ENCODE peak calls at places on chromosomes 5 and 9, in six cellular contexts. D is breast epithelium, A is PC-3, G is sigmoid colon, Q is PC-9, M is pancreas. B is an unnamed sample.

GRCh38 chr5:159017787-159018186 is 81.9 kb downstream of the EBF1 start:
- DNase-seq in M (peak; percentile 20), D (no peak), A (peak; percentile 60), Q (no peak), G (peak; percentile 79), B (no peak)

GRCh38 chr5:108765647-108766046 is 17.9 kb downstream of the FER start:
- DNase-seq in M (no peak), D (no peak), Q (no peak), A (peak; percentile 10), G (no peak), B (no peak)

GRCh38 chr5:94422819-94423218 is 195.6 kb downstream of the KIAA0825 start:
- DNase-seq in Q (peak; percentile 16), G (no peak), D (no peak), A (peak; percentile 64), M (no peak), B (no peak)

GRCh38 chr5:176985516-176985915 is 21.1 kb downstream of the UIMC1 start:
- DNase-seq in Q (no peak), D (no peak), G (no peak), A (no peak), M (no peak), B (no peak)

GRCh38 chr5:59660737-59661136 is 232.8 kb downstream of the PDE4D start:
- DNase-seq in A (peak; percentile 53), M (no peak), D (no peak), Q (no peak), G (no peak), B (no peak)

GRCh38 chr9:91483189-91483691 is 59.6 kb upstream of the NFIL3 start:
- DNase-seq in A (no peak), M (no peak), Q (no peak), D (no peak), G (no peak), B (no peak)

GRCh38 chr9:69564557-69564956 is 107.6 kb downstream of the APBA1 start:
- DNase-seq in Q (no peak), M (no peak), A (no peak), D (no peak), G (no peak), B (no peak)

GRCh38 chr5:157827429-157827828 is 31.5 kb downstream of the CLINT1 start:
- DNase-seq in Q (no peak), A (no peak), D (no peak), G (no peak), M (no peak), B (no peak)

GRCh38 chr5:56207537-56207936 is 25.6 kb downstream of the ANKRD55 start:
- DNase-seq in G (no peak), Q (no peak), M (no peak), A (peak; percentile 27), D (no peak), B (no peak)

GRCh38 chr5:126435714-126436113 is 12.5 kb downstream of the GRAMD2B start:
- DNase-seq in M (no peak), A (no peak), Q (no peak), G (no peak), D (no peak), B (no peak)

GRCh38 chr9:121833061-121833460 is 181.6 kb downstream of the DAB2IP start:
- DNase-seq in D (no peak), A (no peak), G (no peak), Q (no peak), M (no peak), B (no peak)

GRCh38 chr5:81525690-81526089 is 131.8 kb upstream of the ACOT12 start:
- DNase-seq in D (no peak), M (no peak), G (no peak), A (peak; percentile 31), Q (no peak), B (no peak)

GRCh38 chr5:171946382-171946781 is 60.1 kb downstream of the FBXW11 start:
- DNase-seq in G (no peak), A (peak; percentile 25), D (no peak), M (no peak), Q (peak; percentile 11), B (no peak)

GRCh38 chr5:135833521-135833920 is 942 bp upstream of the SLC25A48 start:
- DNase-seq in M (no peak), G (no peak), D (no peak), Q (no peak), A (no peak), B (no peak)

GRCh38 chr9:36566813-36567217 is 5.9 kb upstream of the MELK start:
- DNase-seq in M (no peak), D (no peak), Q (peak; percentile 41), G (peak; percentile 83), A (peak; percentile 32), B (peak; percentile 59)

GRCh38 chr5:120644516-120644915 is 180.4 kb downstream of the PRR16 start:
- DNase-seq in G (no peak), D (no peak), A (peak; percentile 4), M (no peak), Q (no peak), B (no peak)

GRCh38 chr9:6006968-6007769 is 8.3 kb downstream of the RANBP6 start:
- DNase-seq in G (peak; percentile 90), M (peak; percentile 90), D (peak; percentile 86), Q (peak; percentile 87), A (peak; percentile 86), B (no peak)

GRCh38 chr5:150514708-150515211 is 6.8 kb downstream of the NDST1 start:
- DNase-seq in Q (peak; percentile 66), A (peak; percentile 62), G (no peak), M (peak; percentile 74), D (no peak), B (no peak)

GRCh38 chr5:138873886-138874200 is 1.3 kb downstream of the LRRTM2 start:
- DNase-seq in A (no peak), M (no peak), D (no peak), G (no peak), Q (no peak), B (no peak)
- H3K27ac ChIP-seq in A (no peak overlapping the region), M (no peak overlapping the region), D (peak overlapping the region; percentile 27), G (no peak overlapping the region), Q (no peak overlapping the region), B (peak overlapping the region; percentile 93)

GRCh38 chr9:38386319-38386895 is 6.1 kb upstream of the ALDH1B1 start:
- DNase-seq in D (no peak), M (no peak), Q (no peak), G (no peak), A (no peak), B (no peak)

GRCh38 chr9:38390442-38390841 is 2.1 kb upstream of the ALDH1B1 start:
- DNase-seq in D (no peak), A (no peak), M (no peak), Q (no peak), G (no peak), B (no peak)

GRCh38 chr9:38389313-38389712 is 3.2 kb upstream of the ALDH1B1 start:
- DNase-seq in D (no peak), G (peak; percentile 63), A (no peak), M (no peak), Q (no peak), B (no peak)

GRCh38 chr9:38387751-38388150 is 4.8 kb upstream of the ALDH1B1 start:
- DNase-seq in Q (no peak), G (peak; percentile 17), M (no peak), D (no peak), A (no peak), B (no peak)

DNA sequence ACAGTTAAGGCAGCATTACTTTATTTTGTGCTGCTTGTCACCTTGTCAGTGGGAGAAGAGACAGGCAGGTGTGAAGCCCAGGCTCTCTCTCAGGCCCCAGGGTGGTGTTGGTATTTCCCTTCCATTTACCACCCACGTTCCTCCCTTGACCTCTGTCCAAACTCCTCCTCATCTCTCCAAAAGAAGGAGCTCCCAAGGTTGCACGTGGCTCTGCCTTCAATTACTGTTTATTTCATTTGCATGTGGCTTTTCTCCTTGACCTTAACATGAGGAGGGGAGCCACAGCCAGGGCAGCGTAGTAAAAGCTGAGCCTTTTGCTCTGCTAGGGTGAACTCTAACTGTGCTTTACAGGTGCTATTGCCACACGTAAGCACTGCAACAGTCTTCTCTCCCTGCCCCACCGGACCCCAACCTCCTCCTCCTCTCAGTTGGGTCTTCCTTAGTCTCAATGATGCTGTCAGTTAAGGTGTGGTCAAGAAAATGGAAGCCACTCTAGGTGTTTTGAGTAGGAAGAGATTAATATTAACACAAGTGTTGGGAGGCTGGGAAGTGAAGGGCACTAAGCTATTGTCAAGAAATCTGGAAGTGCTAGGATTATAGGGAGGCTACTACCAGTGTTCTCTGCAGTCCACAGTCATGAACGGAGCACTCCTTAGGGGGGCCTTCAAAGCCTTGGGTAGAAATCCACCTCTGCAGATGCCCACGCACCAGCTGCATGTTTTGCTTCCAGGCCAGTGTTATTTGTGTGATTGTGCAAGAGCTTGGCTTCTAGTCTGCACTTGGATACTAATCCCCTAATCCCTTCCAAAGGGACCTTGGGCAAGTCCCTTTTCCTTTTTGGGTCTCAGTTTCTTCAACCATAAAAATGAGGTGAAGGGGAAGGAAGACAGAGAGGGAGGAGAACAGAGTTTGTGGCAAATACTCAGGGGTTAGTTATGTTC is 3.9 kb upstream of the ALDH1B1 start:
- DNase-seq in D (no peak), M (no peak), Q (no peak), A (no peak), G (peak; percentile 72), B (no peak)
- H3K27ac ChIP-seq in D (peak overlapping the region; percentile 20), M (peak overlapping the region; percentile 36), Q (no peak overlapping the region), A (no peak overlapping the region), G (peak overlapping the region; percentile 97), B (no peak overlapping the region)

GRCh38 chr5:132389453-132390286 is 20.2 kb downstream of the SLC22A5 start:
- DNase-seq in M (no peak), A (peak; percentile 98), G (peak; percentile 92), D (peak; percentile 82), Q (peak; percentile 88), B (no peak)

GRCh38 chr5:132386644-132387286 is 17.3 kb downstream of the SLC22A5 start:
- DNase-seq in D (no peak), Q (peak; percentile 62), G (peak; percentile 92), M (peak; percentile 45), A (peak; percentile 66), B (peak; percentile 30)

GRCh38 chr5:132387649-132388117 is 18.2 kb downstream of the SLC22A5 start:
- DNase-seq in M (peak; percentile 54), G (peak; percentile 91), A (peak; percentile 91), Q (peak; percentile 74), D (no peak), B (no peak)

GRCh38 chr5:132389051-132389331 is 19.5 kb downstream of the SLC22A5 start:
- DNase-seq in M (no peak), D (no peak), Q (no peak), A (no peak), G (no peak), B (no peak)

GRCh38 chr5:132388244-132389050 is 18.9 kb downstream of the SLC22A5 start:
- DNase-seq in M (no peak), A (peak; percentile 66), G (peak; percentile 85), D (no peak), Q (peak; percentile 53), B (no peak)
- H3K27ac ChIP-seq in M (peak overlapping the region; percentile 88), A (peak overlapping the region; percentile 99), G (peak overlapping the region; percentile 94), D (peak overlapping the region; percentile 97), Q (peak overlapping the region; percentile 97), B (peak overlapping the region; percentile 18)

GRCh38 chr9:93964685-93965084 is 9.5 kb upstream of the BARX1 start:
- DNase-seq in Q (no peak), G (peak; percentile 50), M (no peak), D (no peak), A (no peak), B (no peak)

GRCh38 chr9:93967020-93967803 is 12.1 kb upstream of the BARX1 start:
- DNase-seq in G (peak; percentile 58), M (no peak), D (no peak), A (no peak), Q (no peak), B (no peak)

GRCh38 chr9:93969328-93969661 is 14.1 kb upstream of the BARX1 start:
- DNase-seq in D (no peak), M (no peak), A (no peak), Q (no peak), G (no peak), B (no peak)

GRCh38 chr9:93965830-93966577 is 10.8 kb upstream of the BARX1 start:
- DNase-seq in M (no peak), A (peak; percentile 23), D (no peak), Q (peak; percentile 37), G (no peak), B (no peak)

GRCh38 chr9:93968451-93969327 is 13.5 kb upstream of the BARX1 start:
- DNase-seq in G (peak; percentile 39), A (peak; percentile 54), Q (no peak), M (no peak), D (no peak), B (no peak)
- H3K27ac ChIP-seq in G (no peak overlapping the region), A (no peak overlapping the region), Q (no peak overlapping the region), M (no peak overlapping the region), D (no peak overlapping the region), B (no peak overlapping the region)